ENCODE peak calls at places on chromosomes 16 and 17, in seven cellular contexts. One of them, this sample, is unnamed.
A peak's percentile ranks its signal among the peaks of the same experiment; 100 is the strongest.

GRCh38 chr17:57762375-57762916 is 17.3 kb upstream of the CCDC182 start:
- DNase-seq in transverse colon: no peak
- DNase-seq in WERI-Rb-1: no peak
- DNase-seq in stimulated activated CD8-positive, alpha-beta memory T cell treated with anti-CD3 and anti-CD28 coated beads, Interleukin-7, amount 100 ng/mL, for 1 hour: no peak
- DNase-seq in central memory CD4-positive, alpha-beta T cell: no peak
- DNase-seq in PC-3: no peak
- DNase-seq in lung: no peak
- DNase-seq in this sample: no peak

GRCh38 chr17:34771891-34772290 is 189.4 kb downstream of the CCT6B start:
- DNase-seq in WERI-Rb-1: no peak
- DNase-seq in stimulated activated CD8-positive, alpha-beta memory T cell treated with anti-CD3 and anti-CD28 coated beads, Interleukin-7, amount 100 ng/mL, for 1 hour: no peak
- DNase-seq in lung: no peak
- DNase-seq in PC-3: no peak
- DNase-seq in transverse colon: no peak
- DNase-seq in central memory CD4-positive, alpha-beta T cell: no peak
- DNase-seq in this sample: no peak

GRCh38 chr16:58501242-58502131 is 1.5 kb downstream of the NDRG4 start:
- DNase-seq in PC-3: no peak
- DNase-seq in lung: no peak
- DNase-seq in central memory CD4-positive, alpha-beta T cell: peak; percentile 53
- DNase-seq in stimulated activated CD8-positive, alpha-beta memory T cell treated with anti-CD3 and anti-CD28 coated beads, Interleukin-7, amount 100 ng/mL, for 1 hour: no peak
- DNase-seq in transverse colon: peak; percentile 33
- DNase-seq in WERI-Rb-1: peak; percentile 80
- DNase-seq in this sample: no peak

GRCh38 chr17:39995438-39995837 is 14.8 kb downstream of the PSMD3 start:
- DNase-seq in WERI-Rb-1: no peak
- DNase-seq in transverse colon: peak; percentile 82
- DNase-seq in stimulated activated CD8-positive, alpha-beta memory T cell treated with anti-CD3 and anti-CD28 coated beads, Interleukin-7, amount 100 ng/mL, for 1 hour: no peak
- DNase-seq in central memory CD4-positive, alpha-beta T cell: no peak
- DNase-seq in lung: no peak
- DNase-seq in PC-3: peak; percentile 27
- DNase-seq in this sample: no peak

GRCh38 chr16:29857133-29857760 is 5.8 kb downstream of the CDIPT start:
- DNase-seq in central memory CD4-positive, alpha-beta T cell: no peak
- DNase-seq in lung: no peak
- DNase-seq in transverse colon: no peak
- DNase-seq in stimulated activated CD8-positive, alpha-beta memory T cell treated with anti-CD3 and anti-CD28 coated beads, Interleukin-7, amount 100 ng/mL, for 1 hour: no peak
- DNase-seq in PC-3: no peak
- DNase-seq in WERI-Rb-1: no peak
- DNase-seq in this sample: no peak

GRCh38 chr17:8408371-8408770 is 10.7 kb upstream of the RNF222 start:
- DNase-seq in central memory CD4-positive, alpha-beta T cell: no peak
- DNase-seq in stimulated activated CD8-positive, alpha-beta memory T cell treated with anti-CD3 and anti-CD28 coated beads, Interleukin-7, amount 100 ng/mL, for 1 hour: no peak
- DNase-seq in WERI-Rb-1: no peak
- DNase-seq in lung: no peak
- DNase-seq in PC-3: peak; percentile 65
- DNase-seq in transverse colon: peak; percentile 72
- DNase-seq in this sample: no peak

GRCh38 chr17:77594416-77595209 is 363.9 kb upstream of the TNRC6C start:
- DNase-seq in stimulated activated CD8-positive, alpha-beta memory T cell treated with anti-CD3 and anti-CD28 coated beads, Interleukin-7, amount 100 ng/mL, for 1 hour: no peak
- DNase-seq in PC-3: no peak
- DNase-seq in central memory CD4-positive, alpha-beta T cell: no peak
- DNase-seq in transverse colon: no peak
- DNase-seq in WERI-Rb-1: no peak
- DNase-seq in lung: no peak
- DNase-seq in this sample: no peak

GRCh38 chr16:77868478-77868877 is 80.1 kb downstream of the VAT1L start:
- DNase-seq in transverse colon: no peak
- DNase-seq in lung: no peak
- DNase-seq in stimulated activated CD8-positive, alpha-beta memory T cell treated with anti-CD3 and anti-CD28 coated beads, Interleukin-7, amount 100 ng/mL, for 1 hour: no peak
- DNase-seq in PC-3: no peak
- DNase-seq in central memory CD4-positive, alpha-beta T cell: no peak
- DNase-seq in WERI-Rb-1: no peak
- DNase-seq in this sample: no peak

GRCh38 chr16:73058221-73058615 is 10.3 kb upstream of the ZFHX3 start:
- DNase-seq in WERI-Rb-1: no peak
- DNase-seq in stimulated activated CD8-positive, alpha-beta memory T cell treated with anti-CD3 and anti-CD28 coated beads, Interleukin-7, amount 100 ng/mL, for 1 hour: no peak
- DNase-seq in lung: no peak
- DNase-seq in central memory CD4-positive, alpha-beta T cell: peak; percentile 12
- DNase-seq in PC-3: no peak
- DNase-seq in transverse colon: peak; percentile 58
- DNase-seq in this sample: no peak

GRCh38 chr16:66188786-66189725 is 177.4 kb upstream of the CDH5 start:
- DNase-seq in lung: no peak
- DNase-seq in transverse colon: no peak
- DNase-seq in PC-3: no peak
- DNase-seq in central memory CD4-positive, alpha-beta T cell: no peak
- DNase-seq in stimulated activated CD8-positive, alpha-beta memory T cell treated with anti-CD3 and anti-CD28 coated beads, Interleukin-7, amount 100 ng/mL, for 1 hour: no peak
- DNase-seq in WERI-Rb-1: no peak
- DNase-seq in this sample: no peak

GRCh38 chr17:57493171-57493570 is 236.8 kb downstream of the MSI2 start:
- DNase-seq in WERI-Rb-1: no peak
- DNase-seq in transverse colon: no peak
- DNase-seq in stimulated activated CD8-positive, alpha-beta memory T cell treated with anti-CD3 and anti-CD28 coated beads, Interleukin-7, amount 100 ng/mL, for 1 hour: no peak
- DNase-seq in central memory CD4-positive, alpha-beta T cell: no peak
- DNase-seq in lung: no peak
- DNase-seq in PC-3: no peak
- DNase-seq in this sample: no peak

GRCh38 chr16:53821957-53822625 is 118.1 kb downstream of the FTO start:
- DNase-seq in transverse colon: no peak
- DNase-seq in lung: no peak
- DNase-seq in central memory CD4-positive, alpha-beta T cell: no peak
- DNase-seq in stimulated activated CD8-positive, alpha-beta memory T cell treated with anti-CD3 and anti-CD28 coated beads, Interleukin-7, amount 100 ng/mL, for 1 hour: no peak
- DNase-seq in WERI-Rb-1: no peak
- DNase-seq in PC-3: peak; percentile 81
- DNase-seq in this sample: no peak

GRCh38 chr17:79047923-79048825 is 24.2 kb downstream of the C1QTNF1 start:
- DNase-seq in PC-3: peak; percentile 22
- DNase-seq in stimulated activated CD8-positive, alpha-beta memory T cell treated with anti-CD3 and anti-CD28 coated beads, Interleukin-7, amount 100 ng/mL, for 1 hour: no peak
- DNase-seq in transverse colon: no peak
- DNase-seq in lung: no peak
- DNase-seq in WERI-Rb-1: no peak
- DNase-seq in central memory CD4-positive, alpha-beta T cell: no peak
- DNase-seq in this sample: no peak

GRCh38 chr17:55793272-55793671 is 42.4 kb downstream of the PCTP start:
- DNase-seq in central memory CD4-positive, alpha-beta T cell: no peak
- DNase-seq in stimulated activated CD8-positive, alpha-beta memory T cell treated with anti-CD3 and anti-CD28 coated beads, Interleukin-7, amount 100 ng/mL, for 1 hour: no peak
- DNase-seq in PC-3: no peak
- DNase-seq in WERI-Rb-1: no peak
- DNase-seq in transverse colon: no peak
- DNase-seq in lung: no peak
- DNase-seq in this sample: no peak

GRCh38 chr16:48128769-48129168 is 27.0 kb downstream of the ABCC12 start:
- DNase-seq in transverse colon: no peak
- DNase-seq in lung: no peak
- DNase-seq in PC-3: no peak
- DNase-seq in WERI-Rb-1: no peak
- DNase-seq in stimulated activated CD8-positive, alpha-beta memory T cell treated with anti-CD3 and anti-CD28 coated beads, Interleukin-7, amount 100 ng/mL, for 1 hour: no peak
- DNase-seq in central memory CD4-positive, alpha-beta T cell: no peak
- DNase-seq in this sample: no peak

GRCh38 chr16:70018254-70018653 is 67.1 kb downstream of the CLEC18A start:
- DNase-seq in lung: no peak
- DNase-seq in stimulated activated CD8-positive, alpha-beta memory T cell treated with anti-CD3 and anti-CD28 coated beads, Interleukin-7, amount 100 ng/mL, for 1 hour: no peak
- DNase-seq in transverse colon: peak; percentile 23
- DNase-seq in PC-3: peak; percentile 40
- DNase-seq in central memory CD4-positive, alpha-beta T cell: peak; percentile 64
- DNase-seq in WERI-Rb-1: peak; percentile 41
- DNase-seq in this sample: no peak

GRCh38 chr17:39631403-39631802 is 4.7 kb downstream of the PPP1R1B start:
- DNase-seq in transverse colon: peak; percentile 71
- DNase-seq in WERI-Rb-1: no peak
- DNase-seq in lung: no peak
- DNase-seq in PC-3: peak; percentile 78
- DNase-seq in central memory CD4-positive, alpha-beta T cell: no peak
- DNase-seq in stimulated activated CD8-positive, alpha-beta memory T cell treated with anti-CD3 and anti-CD28 coated beads, Interleukin-7, amount 100 ng/mL, for 1 hour: no peak
- DNase-seq in this sample: no peak

GRCh38 chr17:46167826-46168569 is 25.2 kb downstream of the KANSL1 start:
- DNase-seq in transverse colon: no peak
- DNase-seq in stimulated activated CD8-positive, alpha-beta memory T cell treated with anti-CD3 and anti-CD28 coated beads, Interleukin-7, amount 100 ng/mL, for 1 hour: no peak
- DNase-seq in WERI-Rb-1: no peak
- DNase-seq in central memory CD4-positive, alpha-beta T cell: no peak
- DNase-seq in PC-3: peak; percentile 65
- DNase-seq in lung: no peak
- DNase-seq in this sample: no peak

GRCh38 chr17:49209061-49209571 is 1.3 kb downstream of the GNGT2 start:
- DNase-seq in stimulated activated CD8-positive, alpha-beta memory T cell treated with anti-CD3 and anti-CD28 coated beads, Interleukin-7, amount 100 ng/mL, for 1 hour: no peak
- DNase-seq in transverse colon: no peak
- DNase-seq in central memory CD4-positive, alpha-beta T cell: no peak
- DNase-seq in lung: no peak
- DNase-seq in WERI-Rb-1: peak; percentile 83
- DNase-seq in PC-3: no peak
- DNase-seq in this sample: no peak

GRCh38 chr17:76467809-76468633 is 618 bp downstream of the AANAT start:
- DNase-seq in transverse colon: no peak
- DNase-seq in PC-3: no peak
- DNase-seq in stimulated activated CD8-positive, alpha-beta memory T cell treated with anti-CD3 and anti-CD28 coated beads, Interleukin-7, amount 100 ng/mL, for 1 hour: no peak
- DNase-seq in WERI-Rb-1: peak; percentile 83
- DNase-seq in lung: no peak
- DNase-seq in central memory CD4-positive, alpha-beta T cell: no peak
- DNase-seq in this sample: no peak

GRCh38 chr17:73669771-73670170 is 25.5 kb upstream of the SDK2 start:
- DNase-seq in WERI-Rb-1: no peak
- DNase-seq in central memory CD4-positive, alpha-beta T cell: no peak
- DNase-seq in transverse colon: no peak
- DNase-seq in lung: no peak
- DNase-seq in PC-3: no peak
- DNase-seq in stimulated activated CD8-positive, alpha-beta memory T cell treated with anti-CD3 and anti-CD28 coated beads, Interleukin-7, amount 100 ng/mL, for 1 hour: no peak
- DNase-seq in this sample: no peak

GRCh38 chr17:80649672-80650338 is 105.2 kb downstream of the RPTOR start:
- DNase-seq in PC-3: peak; percentile 64
- DNase-seq in WERI-Rb-1: peak; percentile 95
- DNase-seq in transverse colon: no peak
- DNase-seq in stimulated activated CD8-positive, alpha-beta memory T cell treated with anti-CD3 and anti-CD28 coated beads, Interleukin-7, amount 100 ng/mL, for 1 hour: no peak
- DNase-seq in central memory CD4-positive, alpha-beta T cell: peak; percentile 54
- DNase-seq in lung: peak; percentile 47
- DNase-seq in this sample: no peak

GRCh38 chr17:59830846-59831486 is 61.8 kb downstream of the TUBD1 start:
- DNase-seq in stimulated activated CD8-positive, alpha-beta memory T cell treated with anti-CD3 and anti-CD28 coated beads, Interleukin-7, amount 100 ng/mL, for 1 hour: no peak
- DNase-seq in central memory CD4-positive, alpha-beta T cell: no peak
- DNase-seq in transverse colon: no peak
- DNase-seq in lung: no peak
- DNase-seq in PC-3: peak; percentile 31
- DNase-seq in WERI-Rb-1: no peak
- DNase-seq in this sample: no peak

GRCh38 chr16:56401482-56401881 is 23.9 kb downstream of the AMFR start:
- DNase-seq in central memory CD4-positive, alpha-beta T cell: no peak
- DNase-seq in PC-3: peak; percentile 33
- DNase-seq in stimulated activated CD8-positive, alpha-beta memory T cell treated with anti-CD3 and anti-CD28 coated beads, Interleukin-7, amount 100 ng/mL, for 1 hour: no peak
- DNase-seq in WERI-Rb-1: peak; percentile 83
- DNase-seq in transverse colon: no peak
- DNase-seq in lung: no peak
- DNase-seq in this sample: no peak

GRCh38 chr17:40992666-40993065 is 1.3 kb downstream of the KRTAP3-3 start:
- DNase-seq in WERI-Rb-1: no peak
- DNase-seq in lung: no peak
- DNase-seq in stimulated activated CD8-positive, alpha-beta memory T cell treated with anti-CD3 and anti-CD28 coated beads, Interleukin-7, amount 100 ng/mL, for 1 hour: no peak
- DNase-seq in transverse colon: no peak
- DNase-seq in central memory CD4-positive, alpha-beta T cell: no peak
- DNase-seq in PC-3: no peak
- DNase-seq in this sample: no peak

This sample was measured in NCI-H2081 treated with DMSO at 0.1 percent for 48 hours.